ENCODE peak calls at places on chromosomes 5 and 9, in seven cellular contexts. One of them, this sample, is unnamed.

GRCh38 chr5:151904921-151905320 is 19.7 kb downstream of the GLRA1 start:
- DNase-seq in HCT116: no peak
- DNase-seq in GM12892: no peak
- DNase-seq in prostate gland: no peak
- DNase-seq in stomach: no peak
- DNase-seq in endothelial cell of umbilical vein: no peak
- DNase-seq in sigmoid colon: no peak
- DNase-seq in this sample: no peak

GRCh38 chr9:5608298-5609254 is 20.3 kb upstream of the RIC1 start:
- DNase-seq in HCT116: no peak
- DNase-seq in GM12892: no peak
- DNase-seq in prostate gland: no peak
- DNase-seq in stomach: no peak
- DNase-seq in endothelial cell of umbilical vein: peak
- DNase-seq in sigmoid colon: no peak
- DNase-seq in this sample: no peak

GRCh38 chr5:137164961-137165360 is 334.2 kb downstream of the SPOCK1 start:
- DNase-seq in HCT116: no peak
- DNase-seq in GM12892: no peak
- DNase-seq in prostate gland: no peak
- DNase-seq in stomach: no peak
- DNase-seq in endothelial cell of umbilical vein: no peak
- DNase-seq in sigmoid colon: no peak
- DNase-seq in this sample: no peak

GRCh38 chr5:178320281-178320855 is 87.8 kb upstream of the PHYKPL start:
- DNase-seq in HCT116: no peak
- DNase-seq in GM12892: no peak
- DNase-seq in prostate gland: no peak
- DNase-seq in stomach: no peak
- DNase-seq in endothelial cell of umbilical vein: no peak
- DNase-seq in sigmoid colon: peak
- DNase-seq in this sample: peak

GRCh38 chr5:33527696-33528095 is 86.9 kb downstream of the TARS1 start:
- DNase-seq in HCT116: no peak
- DNase-seq in GM12892: no peak
- DNase-seq in prostate gland: no peak
- DNase-seq in stomach: no peak
- DNase-seq in endothelial cell of umbilical vein: no peak
- DNase-seq in sigmoid colon: no peak
- DNase-seq in this sample: no peak

GRCh38 chr5:138662599-138662998 is 87.4 kb upstream of the HSPA9 start:
- DNase-seq in HCT116: no peak
- DNase-seq in GM12892: no peak
- DNase-seq in prostate gland: no peak
- DNase-seq in stomach: no peak
- DNase-seq in endothelial cell of umbilical vein: no peak
- DNase-seq in sigmoid colon: no peak
- DNase-seq in this sample: no peak

GRCh38 chr9:16058131-16058549 is 505.3 kb downstream of the CCDC171 start:
- DNase-seq in HCT116: no peak
- DNase-seq in GM12892: no peak
- DNase-seq in prostate gland: no peak
- DNase-seq in stomach: no peak
- DNase-seq in endothelial cell of umbilical vein: peak
- DNase-seq in sigmoid colon: no peak
- DNase-seq in this sample: no peak

GRCh38 chr5:16600397-16600796 is 16.4 kb downstream of the RETREG1 start:
- DNase-seq in HCT116: no peak
- DNase-seq in GM12892: no peak
- DNase-seq in prostate gland: no peak
- DNase-seq in stomach: no peak
- DNase-seq in endothelial cell of umbilical vein: peak
- DNase-seq in sigmoid colon: peak
- DNase-seq in this sample: peak

GRCh38 chr5:97142521-97143254 is at the start of gene LIX1:
- DNase-seq in HCT116: no peak
- DNase-seq in GM12892: peak
- DNase-seq in prostate gland: peak
- DNase-seq in stomach: no peak
- DNase-seq in endothelial cell of umbilical vein: peak
- DNase-seq in sigmoid colon: no peak
- DNase-seq in this sample: no peak
- TF ChIP-seq POLR2AphosphoS5 in HCT116: no peak
- TF ChIP-seq POLR2AphosphoS5 in GM12892: no peak
- TF ChIP-seq POLR2AphosphoS5 in prostate gland: no peak
- TF ChIP-seq POLR2AphosphoS5 in stomach: no peak
- TF ChIP-seq POLR2AphosphoS5 in endothelial cell of umbilical vein: no peak
- TF ChIP-seq POLR2AphosphoS5 in sigmoid colon: no peak
- TF ChIP-seq POLR2AphosphoS5 in this sample: no peak

GRCh38 chr9:35839926-35840325 is 10.9 kb downstream of the TMEM8B start:
- DNase-seq in HCT116: no peak
- DNase-seq in GM12892: no peak
- DNase-seq in prostate gland: no peak
- DNase-seq in stomach: no peak
- DNase-seq in endothelial cell of umbilical vein: no peak
- DNase-seq in sigmoid colon: peak
- DNase-seq in this sample: no peak

GRCh38 chr9:35842795-35843194 is 13.8 kb downstream of the TMEM8B start:
- DNase-seq in HCT116: no peak
- DNase-seq in GM12892: no peak
- DNase-seq in prostate gland: no peak
- DNase-seq in stomach: no peak
- DNase-seq in endothelial cell of umbilical vein: no peak
- DNase-seq in sigmoid colon: no peak
- DNase-seq in this sample: no peak

GRCh38 chr9:35840901-35841900 is 12.2 kb downstream of the TMEM8B start:
- DNase-seq in HCT116: no peak
- DNase-seq in GM12892: no peak
- DNase-seq in prostate gland: no peak
- DNase-seq in stomach: no peak
- DNase-seq in endothelial cell of umbilical vein: no peak
- DNase-seq in sigmoid colon: peak
- DNase-seq in this sample: peak

GRCh38 chr9:35844628-35845301 is 15.7 kb downstream of the TMEM8B start:
- DNase-seq in HCT116: peak
- DNase-seq in GM12892: no peak
- DNase-seq in prostate gland: peak
- DNase-seq in stomach: peak
- DNase-seq in endothelial cell of umbilical vein: peak
- DNase-seq in sigmoid colon: peak
- DNase-seq in this sample: no peak

DNA sequence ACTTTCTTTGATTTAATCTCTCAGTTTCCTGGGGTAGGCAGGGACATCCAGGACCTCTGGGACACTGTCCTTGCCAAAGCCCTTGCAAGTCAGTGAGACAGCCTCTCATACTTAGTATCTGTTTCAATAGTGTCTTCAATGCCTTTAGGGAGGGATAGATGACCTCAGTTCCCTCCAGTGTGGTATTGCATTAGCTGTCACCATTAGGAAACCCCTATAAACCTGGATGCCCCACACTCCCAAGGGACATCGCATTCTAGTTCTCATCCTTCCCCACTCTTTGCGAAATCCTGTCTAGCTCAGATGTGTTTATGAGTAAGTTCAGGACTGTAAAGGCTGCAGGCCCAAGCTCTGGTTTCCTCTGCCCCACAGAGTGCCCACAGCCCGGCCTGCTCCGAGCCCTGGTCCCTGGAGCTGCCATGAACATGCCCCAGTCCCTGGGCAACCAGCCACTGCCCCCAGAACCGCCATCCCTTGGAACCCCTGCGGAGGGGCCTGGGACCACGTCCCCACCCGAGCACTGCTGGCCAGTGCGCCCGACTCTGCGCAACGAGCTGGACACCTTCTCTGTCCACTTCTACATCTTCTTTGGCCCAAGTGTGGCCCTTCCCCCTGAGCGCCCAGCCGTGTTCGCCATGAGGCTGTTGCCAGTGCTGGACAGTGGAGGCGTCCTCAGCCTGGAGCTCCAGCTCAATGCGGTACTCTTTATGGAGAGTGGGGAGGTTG is 13.2 kb downstream of the TMEM8B start:
- DNase-seq in HCT116: no peak
- DNase-seq in GM12892: no peak
- DNase-seq in prostate gland: no peak
- DNase-seq in stomach: no peak
- DNase-seq in endothelial cell of umbilical vein: no peak
- DNase-seq in sigmoid colon: peak
- DNase-seq in this sample: no peak
- TF ChIP-seq POLR2AphosphoS5 in HCT116: no peak
- TF ChIP-seq POLR2AphosphoS5 in GM12892: no peak
- TF ChIP-seq POLR2AphosphoS5 in prostate gland: no peak
- TF ChIP-seq POLR2AphosphoS5 in stomach: no peak
- TF ChIP-seq POLR2AphosphoS5 in endothelial cell of umbilical vein: no peak
- TF ChIP-seq POLR2AphosphoS5 in sigmoid colon: no peak
- TF ChIP-seq POLR2AphosphoS5 in this sample: no peak

GRCh38 chr9:93852728-93853127 is 102.4 kb downstream of the BARX1 start:
- DNase-seq in HCT116: no peak
- DNase-seq in GM12892: no peak
- DNase-seq in prostate gland: no peak
- DNase-seq in stomach: no peak
- DNase-seq in endothelial cell of umbilical vein: no peak
- DNase-seq in sigmoid colon: no peak
- DNase-seq in this sample: no peak
- TF ChIP-seq POLR2AphosphoS5 in HCT116: no peak
- TF ChIP-seq POLR2AphosphoS5 in GM12892: no peak
- TF ChIP-seq POLR2AphosphoS5 in prostate gland: no peak
- TF ChIP-seq POLR2AphosphoS5 in stomach: no peak
- TF ChIP-seq POLR2AphosphoS5 in endothelial cell of umbilical vein: no peak
- TF ChIP-seq POLR2AphosphoS5 in sigmoid colon: no peak
- TF ChIP-seq POLR2AphosphoS5 in this sample: no peak

GRCh38 chr5:126454535-126454934 is 31.3 kb downstream of the GRAMD2B start:
- DNase-seq in HCT116: no peak
- DNase-seq in GM12892: no peak
- DNase-seq in prostate gland: no peak
- DNase-seq in stomach: no peak
- DNase-seq in endothelial cell of umbilical vein: no peak
- DNase-seq in sigmoid colon: no peak
- DNase-seq in this sample: no peak

GRCh38 chr5:126455728-126456127 is 32.5 kb downstream of the GRAMD2B start:
- DNase-seq in HCT116: no peak
- DNase-seq in GM12892: no peak
- DNase-seq in prostate gland: no peak
- DNase-seq in stomach: no peak
- DNase-seq in endothelial cell of umbilical vein: peak
- DNase-seq in sigmoid colon: no peak
- DNase-seq in this sample: no peak

GRCh38 chr5:126455264-126455663 is 32.1 kb downstream of the GRAMD2B start:
- DNase-seq in HCT116: no peak
- DNase-seq in GM12892: no peak
- DNase-seq in prostate gland: no peak
- DNase-seq in stomach: no peak
- DNase-seq in endothelial cell of umbilical vein: peak
- DNase-seq in sigmoid colon: no peak
- DNase-seq in this sample: no peak

GRCh38 chr5:126452477-126452876 is 29.3 kb downstream of the GRAMD2B start:
- DNase-seq in HCT116: no peak
- DNase-seq in GM12892: no peak
- DNase-seq in prostate gland: no peak
- DNase-seq in stomach: no peak
- DNase-seq in endothelial cell of umbilical vein: no peak
- DNase-seq in sigmoid colon: no peak
- DNase-seq in this sample: no peak

GRCh38 chr5:126454081-126454480 is 30.9 kb downstream of the GRAMD2B start:
- DNase-seq in HCT116: no peak
- DNase-seq in GM12892: no peak
- DNase-seq in prostate gland: no peak
- DNase-seq in stomach: no peak
- DNase-seq in endothelial cell of umbilical vein: no peak
- DNase-seq in sigmoid colon: peak
- DNase-seq in this sample: no peak
- TF ChIP-seq POLR2AphosphoS5 in HCT116: no peak
- TF ChIP-seq POLR2AphosphoS5 in GM12892: no peak
- TF ChIP-seq POLR2AphosphoS5 in prostate gland: no peak
- TF ChIP-seq POLR2AphosphoS5 in stomach: no peak
- TF ChIP-seq POLR2AphosphoS5 in endothelial cell of umbilical vein: no peak
- TF ChIP-seq POLR2AphosphoS5 in sigmoid colon: no peak
- TF ChIP-seq POLR2AphosphoS5 in this sample: no peak

DNA sequence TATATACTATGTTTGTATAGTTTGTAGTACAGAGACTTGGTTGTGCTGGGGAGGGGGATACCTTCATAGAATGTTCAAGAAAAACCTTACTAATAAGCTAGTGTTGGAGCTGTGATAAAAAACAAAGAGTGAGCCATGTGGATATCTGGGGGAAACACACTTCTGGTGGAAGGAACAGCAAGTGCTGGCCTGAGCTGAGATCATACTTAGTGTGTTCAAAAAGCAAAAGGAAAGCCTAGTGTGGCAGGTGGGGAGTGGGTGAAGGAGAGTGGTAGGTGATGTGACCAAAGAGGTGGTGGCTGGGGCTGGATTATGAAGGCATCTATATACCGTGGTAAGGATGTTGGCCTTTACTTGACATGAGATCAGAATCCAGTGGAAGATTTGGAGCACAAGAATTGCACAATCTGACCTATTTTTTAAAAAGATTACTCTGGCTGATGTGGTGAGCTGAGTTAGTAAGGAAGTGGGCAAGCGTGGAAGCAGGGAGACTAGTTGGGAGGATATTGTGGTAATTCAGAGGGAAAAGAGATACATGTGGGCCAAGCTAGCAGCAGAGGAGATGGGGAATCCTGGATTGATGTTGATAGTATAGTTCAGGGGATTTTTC is 26.6 kb downstream of the PALM2AKAP2 start:
- DNase-seq in HCT116: no peak
- DNase-seq in GM12892: no peak
- DNase-seq in prostate gland: no peak
- DNase-seq in stomach: no peak
- DNase-seq in endothelial cell of umbilical vein: no peak
- DNase-seq in sigmoid colon: no peak
- DNase-seq in this sample: no peak
- TF ChIP-seq POLR2AphosphoS5 in HCT116: no peak
- TF ChIP-seq POLR2AphosphoS5 in GM12892: no peak
- TF ChIP-seq POLR2AphosphoS5 in prostate gland: no peak
- TF ChIP-seq POLR2AphosphoS5 in stomach: no peak
- TF ChIP-seq POLR2AphosphoS5 in endothelial cell of umbilical vein: no peak
- TF ChIP-seq POLR2AphosphoS5 in sigmoid colon: peak
- TF ChIP-seq POLR2AphosphoS5 in this sample: no peak

This sample was measured in upper lobe of left lung.